ENCODE peak calls at places on chromosomes 1 and 21, in nine cellular contexts. K, F, J, Q, O, P, U, C and Y are unnamed samples.

GRCh38 chr1:226104671-226105121 is 42.2 kb downstream of the H3-3A start:
- DNase-seq in K (no peak), F (no peak), J (no peak), Q (no peak), O (no peak), P (no peak), U (no peak), C (peak; percentile 15), Y (no peak)

GRCh38 chr21:29224006-29224405 is 74.7 kb upstream of the BACH1 start:
- DNase-seq in K (no peak), F (no peak), J (no peak), Q (no peak), O (no peak), P (no peak), U (no peak), C (no peak), Y (no peak)

GRCh38 chr1:70941563-70941962 is 106.1 kb downstream of the PTGER3 start:
- DNase-seq in K (no peak), F (no peak), J (no peak), Q (no peak), O (no peak), P (no peak), U (no peak), C (no peak), Y (no peak)

GRCh38 chr1:160459056-160459455 is 58.7 kb downstream of the VANGL2 start:
- DNase-seq in K (no peak), F (no peak), J (no peak), Q (no peak), O (no peak), P (no peak), U (no peak), C (no peak), Y (no peak)

GRCh38 chr1:116916533-116917460 is 7.1 kb downstream of the PTGFRN start:
- DNase-seq in K (no peak), F (no peak), J (no peak), Q (no peak), O (no peak), P (no peak), U (no peak), C (no peak), Y (no peak)

GRCh38 chr1:33429846-33430750 is 797 bp downstream of the PHC2 start:
- DNase-seq in K (no peak), F (peak; percentile 43), J (no peak), Q (peak; percentile 37), O (peak; percentile 51), P (peak; percentile 5), U (peak; percentile 50), C (no peak), Y (peak; percentile 2)

GRCh38 chr1:31699341-31699891 is 4.4 kb downstream of the COL16A1 start:
- DNase-seq in K (peak; percentile 32), F (no peak), J (no peak), Q (no peak), O (no peak), P (no peak), U (no peak), C (no peak), Y (peak; percentile 9)

GRCh38 chr1:196777603-196778002 is 3.0 kb downstream of the CFHR3 start:
- DNase-seq in K (no peak), F (no peak), J (no peak), Q (no peak), O (no peak), P (no peak), U (no peak), C (no peak), Y (no peak)

GRCh38 chr1:36115200-36115669 is 9.8 kb downstream of the COL8A2 start:
- DNase-seq in K (no peak), F (no peak), J (no peak), Q (peak; percentile 51), O (peak; percentile 61), P (no peak), U (no peak), C (peak; percentile 50), Y (no peak)
- H3K27ac ChIP-seq in K (no peak overlapping the region), F (no peak overlapping the region), J (no peak overlapping the region), Q (no peak overlapping the region), O (peak overlapping the region; percentile 72), P (no peak overlapping the region), U (no peak overlapping the region), C (peak overlapping the region; percentile 54), Y (no peak overlapping the region)

GRCh38 chr1:178940022-178940765 is 69.3 kb upstream of the ANGPTL1 start:
- DNase-seq in K (no peak), F (no peak), J (no peak), Q (no peak), O (no peak), P (no peak), U (no peak), C (no peak), Y (no peak)
- H3K27ac ChIP-seq in K (no peak overlapping the region), F (no peak overlapping the region), J (no peak overlapping the region), Q (peak overlapping the region; percentile 60), O (peak overlapping the region; percentile 77), P (no peak overlapping the region), U (peak overlapping the region; percentile 80), C (no peak overlapping the region), Y (no peak overlapping the region)

GRCh38 chr1:206734499-206735142 is 36.0 kb upstream of the IL19 start:
- DNase-seq in K (peak; percentile 78), F (peak; percentile 78), J (no peak), Q (peak; percentile 49), O (peak; percentile 60), P (peak; percentile 78), U (peak; percentile 37), C (no peak), Y (peak; percentile 78)

GRCh38 chr1:206729507-206729906 is 41.1 kb upstream of the IL19 start:
- DNase-seq in K (no peak), F (no peak), J (no peak), Q (no peak), O (peak; percentile 8), P (no peak), U (no peak), C (no peak), Y (no peak)

GRCh38 chr1:206732508-206732907 is 38.1 kb upstream of the IL19 start:
- DNase-seq in K (no peak), F (no peak), J (no peak), Q (no peak), O (no peak), P (no peak), U (no peak), C (no peak), Y (no peak)

GRCh38 chr1:206735553-206736031 is 35.0 kb upstream of the IL19 start:
- DNase-seq in K (no peak), F (no peak), J (no peak), Q (no peak), O (no peak), P (no peak), U (no peak), C (peak; percentile 50), Y (no peak)

DNA sequence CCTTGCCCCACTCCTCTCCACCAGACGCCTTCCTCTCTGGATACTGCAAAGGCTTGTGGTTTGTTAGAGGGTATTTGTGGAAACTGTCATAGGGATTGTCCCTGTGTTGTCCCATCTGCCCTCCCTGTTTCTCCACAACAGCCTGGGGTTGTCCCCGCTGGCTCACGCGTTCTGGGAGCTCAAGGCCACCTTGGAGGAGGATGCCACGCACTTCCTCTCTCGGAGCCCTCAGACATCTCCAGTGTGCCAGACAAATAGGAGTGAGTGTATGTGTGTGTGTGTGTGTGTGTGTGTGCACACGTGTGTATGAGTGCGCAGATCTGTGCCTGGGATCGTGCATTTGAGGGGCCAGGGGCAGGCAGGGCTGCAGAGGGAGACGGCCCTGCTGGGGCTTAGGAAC is 37.6 kb upstream of the IL19 start:
- DNase-seq in K (no peak), F (no peak), J (no peak), Q (no peak), O (no peak), P (no peak), U (no peak), C (no peak), Y (no peak)
- H3K27ac ChIP-seq in K (no peak overlapping the region), F (no peak overlapping the region), J (no peak overlapping the region), Q (no peak overlapping the region), O (no peak overlapping the region), P (no peak overlapping the region), U (no peak overlapping the region), C (no peak overlapping the region), Y (no peak overlapping the region)

DNA sequence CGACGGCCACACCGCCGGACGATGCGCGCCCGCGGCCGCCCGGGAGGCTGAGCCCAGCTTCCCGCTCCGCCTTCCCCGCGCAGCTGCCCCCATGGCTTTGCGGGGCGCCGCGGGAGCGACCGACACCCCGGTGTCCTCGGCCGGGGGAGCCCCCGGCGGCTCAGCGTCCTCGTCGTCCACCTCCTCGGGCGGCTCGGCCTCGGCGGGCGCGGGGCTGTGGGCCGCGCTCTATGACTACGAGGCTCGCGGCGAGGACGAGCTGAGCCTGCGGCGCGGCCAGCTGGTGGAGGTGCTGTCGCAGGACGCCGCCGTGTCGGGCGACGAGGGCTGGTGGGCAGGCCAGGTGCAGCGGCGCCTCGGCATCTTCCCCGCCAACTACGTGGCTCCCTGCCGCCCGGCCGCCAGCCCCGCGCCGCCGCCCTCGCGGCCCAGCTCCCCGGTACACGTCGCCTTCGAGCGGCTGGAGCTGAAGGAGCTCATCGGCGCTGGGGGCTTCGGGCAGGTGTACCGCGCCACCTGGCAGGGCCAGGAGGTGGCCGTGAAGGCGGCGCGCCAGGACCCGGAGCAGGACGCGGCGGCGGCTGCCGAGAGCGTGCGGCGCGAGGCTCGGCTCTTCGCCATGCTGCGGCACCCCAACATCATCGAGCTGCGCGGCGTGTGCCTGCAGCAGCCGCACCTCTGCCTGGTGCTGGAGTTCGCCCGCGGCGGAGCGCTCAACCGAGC is 575 bp downstream of the MAP3K21 start:
- DNase-seq in K (peak; percentile 6), F (peak; percentile 32), J (no peak), Q (peak; percentile 19), O (peak; percentile 51), P (no peak), U (peak; percentile 19), C (no peak), Y (peak; percentile 11)
- H3K27ac ChIP-seq in K (no peak overlapping the region), F (no peak overlapping the region), J (no peak overlapping the region), Q (peak overlapping the region; percentile 16), O (peak overlapping the region; percentile 91), P (peak overlapping the region; percentile 96), U (peak overlapping the region; percentile 4), C (no peak overlapping the region), Y (no peak overlapping the region)